ENCODE peak calls at places on chromosomes 16 and 17, in nine cellular contexts. One of them, this sample, is unnamed.
A peak's percentile ranks its signal among the peaks of the same experiment; 100 is the strongest.

GRCh38 chr17:37490638-37491614 is 1.2 kb downstream of the DUSP14 start:
- DNase-seq in prostate gland: peak; percentile 58
- DNase-seq in esophagus squamous epithelium: no peak
- DNase-seq in erythroblast: peak; percentile 24
- DNase-seq in A549: peak; percentile 82
- DNase-seq in Peyer's patch: no peak
- DNase-seq in body of pancreas: peak; percentile 66
- DNase-seq in transverse colon: peak; percentile 28
- DNase-seq in spleen: no peak
- DNase-seq in this sample: peak; percentile 90

GRCh38 chr17:82909322-82909904 is 69.6 kb upstream of the ZNF750 start:
- DNase-seq in transverse colon: peak; percentile 34
- DNase-seq in Peyer's patch: no peak
- DNase-seq in prostate gland: no peak
- DNase-seq in body of pancreas: peak; percentile 98
- DNase-seq in A549: no peak
- DNase-seq in erythroblast: peak; percentile 29
- DNase-seq in spleen: no peak
- DNase-seq in esophagus squamous epithelium: no peak
- DNase-seq in this sample: no peak

GRCh38 chr17:62626719-62627218 is 701 bp upstream of the MRC2 start:
- DNase-seq in prostate gland: no peak
- DNase-seq in erythroblast: no peak
- DNase-seq in body of pancreas: no peak
- DNase-seq in transverse colon: no peak
- DNase-seq in Peyer's patch: no peak
- DNase-seq in A549: peak; percentile 81
- DNase-seq in esophagus squamous epithelium: no peak
- DNase-seq in spleen: no peak
- DNase-seq in this sample: peak; percentile 71

GRCh38 chr16:89374393-89374948 is 115.9 kb downstream of the ANKRD11 start:
- DNase-seq in body of pancreas: no peak
- DNase-seq in A549: peak; percentile 31
- DNase-seq in transverse colon: no peak
- DNase-seq in erythroblast: no peak
- DNase-seq in spleen: no peak
- DNase-seq in prostate gland: no peak
- DNase-seq in esophagus squamous epithelium: no peak
- DNase-seq in Peyer's patch: no peak
- DNase-seq in this sample: no peak

GRCh38 chr17:30805944-30806456 is 18.5 kb downstream of the CRLF3 start:
- DNase-seq in body of pancreas: no peak
- DNase-seq in esophagus squamous epithelium: no peak
- DNase-seq in Peyer's patch: no peak
- DNase-seq in prostate gland: no peak
- DNase-seq in transverse colon: no peak
- DNase-seq in A549: no peak
- DNase-seq in erythroblast: no peak
- DNase-seq in spleen: no peak
- DNase-seq in this sample: no peak

GRCh38 chr16:54422569-54422978 is 136.0 kb upstream of the IRX3 start:
- DNase-seq in transverse colon: no peak
- DNase-seq in erythroblast: no peak
- DNase-seq in A549: no peak
- DNase-seq in esophagus squamous epithelium: no peak
- DNase-seq in spleen: no peak
- DNase-seq in body of pancreas: no peak
- DNase-seq in Peyer's patch: no peak
- DNase-seq in prostate gland: peak; percentile 39
- DNase-seq in this sample: no peak

GRCh38 chr17:78855561-78856165 is 15.0 kb upstream of the USP36 start:
- DNase-seq in transverse colon: no peak
- DNase-seq in Peyer's patch: no peak
- DNase-seq in erythroblast: no peak
- DNase-seq in spleen: no peak
- DNase-seq in prostate gland: no peak
- DNase-seq in A549: no peak
- DNase-seq in body of pancreas: no peak
- DNase-seq in esophagus squamous epithelium: no peak
- DNase-seq in this sample: no peak

GRCh38 chr17:37828313-37829124 is 83.7 kb upstream of the HNF1B start:
- DNase-seq in A549: peak; percentile 71
- DNase-seq in prostate gland: no peak
- DNase-seq in Peyer's patch: no peak
- DNase-seq in body of pancreas: no peak
- DNase-seq in esophagus squamous epithelium: no peak
- DNase-seq in transverse colon: no peak
- DNase-seq in erythroblast: peak; percentile 71
- DNase-seq in spleen: no peak
- DNase-seq in this sample: peak; percentile 30

GRCh38 chr17:51154176-51154575 is 817 bp downstream of the NME1 start:
- DNase-seq in transverse colon: no peak
- DNase-seq in Peyer's patch: no peak
- DNase-seq in A549: no peak
- DNase-seq in esophagus squamous epithelium: no peak
- DNase-seq in spleen: no peak
- DNase-seq in body of pancreas: no peak
- DNase-seq in erythroblast: peak; percentile 45
- DNase-seq in prostate gland: no peak
- DNase-seq in this sample: no peak

GRCh38 chr16:66948034-66948821 is 12.8 kb upstream of the CES3 start:
- DNase-seq in Peyer's patch: peak; percentile 74
- DNase-seq in spleen: no peak
- DNase-seq in prostate gland: no peak
- DNase-seq in transverse colon: peak; percentile 43
- DNase-seq in body of pancreas: peak; percentile 37
- DNase-seq in erythroblast: no peak
- DNase-seq in esophagus squamous epithelium: no peak
- DNase-seq in A549: no peak
- DNase-seq in this sample: no peak

GRCh38 chr16:73480381-73480780 is 432.5 kb upstream of the ZFHX3 start:
- DNase-seq in transverse colon: no peak
- DNase-seq in erythroblast: no peak
- DNase-seq in esophagus squamous epithelium: no peak
- DNase-seq in Peyer's patch: no peak
- DNase-seq in body of pancreas: no peak
- DNase-seq in A549: no peak
- DNase-seq in spleen: no peak
- DNase-seq in prostate gland: no peak
- DNase-seq in this sample: no peak

GRCh38 chr17:63086483-63087185 is 120.6 kb downstream of the TANC2 start:
- DNase-seq in spleen: no peak
- DNase-seq in erythroblast: no peak
- DNase-seq in A549: no peak
- DNase-seq in transverse colon: no peak
- DNase-seq in prostate gland: no peak
- DNase-seq in body of pancreas: no peak
- DNase-seq in Peyer's patch: no peak
- DNase-seq in esophagus squamous epithelium: no peak
- DNase-seq in this sample: no peak

GRCh38 chr17:17358866-17359265 is 55.7 kb downstream of the NT5M start:
- DNase-seq in prostate gland: no peak
- DNase-seq in body of pancreas: no peak
- DNase-seq in transverse colon: no peak
- DNase-seq in esophagus squamous epithelium: no peak
- DNase-seq in Peyer's patch: no peak
- DNase-seq in spleen: no peak
- DNase-seq in A549: no peak
- DNase-seq in erythroblast: no peak
- DNase-seq in this sample: no peak

GRCh38 chr17:19573075-19573474 is 39.4 kb downstream of the SLC47A1 start:
- DNase-seq in erythroblast: no peak
- DNase-seq in esophagus squamous epithelium: no peak
- DNase-seq in spleen: no peak
- DNase-seq in A549: no peak
- DNase-seq in prostate gland: no peak
- DNase-seq in body of pancreas: no peak
- DNase-seq in transverse colon: no peak
- DNase-seq in Peyer's patch: no peak
- DNase-seq in this sample: no peak

GRCh38 chr17:21081967-21082366 is 39.2 kb upstream of the USP22 start:
- DNase-seq in Peyer's patch: no peak
- DNase-seq in spleen: no peak
- DNase-seq in erythroblast: peak; percentile 28
- DNase-seq in A549: peak; percentile 57
- DNase-seq in body of pancreas: no peak
- DNase-seq in transverse colon: no peak
- DNase-seq in esophagus squamous epithelium: no peak
- DNase-seq in prostate gland: no peak
- DNase-seq in this sample: no peak

GRCh38 chr17:40422990-40423611 is 5.4 kb upstream of the TOP2A start:
- DNase-seq in prostate gland: no peak
- DNase-seq in body of pancreas: no peak
- DNase-seq in spleen: no peak
- DNase-seq in transverse colon: no peak
- DNase-seq in esophagus squamous epithelium: no peak
- DNase-seq in erythroblast: no peak
- DNase-seq in A549: peak; percentile 64
- DNase-seq in Peyer's patch: no peak
- DNase-seq in this sample: no peak

GRCh38 chr17:69516225-69516624 is 101.7 kb downstream of the MAP2K6 start:
- DNase-seq in prostate gland: no peak
- DNase-seq in erythroblast: no peak
- DNase-seq in body of pancreas: no peak
- DNase-seq in esophagus squamous epithelium: no peak
- DNase-seq in A549: no peak
- DNase-seq in Peyer's patch: no peak
- DNase-seq in spleen: no peak
- DNase-seq in transverse colon: no peak
- DNase-seq in this sample: no peak

GRCh38 chr17:69518951-69519350 is 104.5 kb downstream of the MAP2K6 start:
- DNase-seq in Peyer's patch: no peak
- DNase-seq in prostate gland: no peak
- DNase-seq in body of pancreas: no peak
- DNase-seq in A549: no peak
- DNase-seq in erythroblast: no peak
- DNase-seq in transverse colon: no peak
- DNase-seq in spleen: no peak
- DNase-seq in esophagus squamous epithelium: no peak
- DNase-seq in this sample: no peak

GRCh38 chr17:69511244-69511643 is 96.7 kb downstream of the MAP2K6 start:
- DNase-seq in esophagus squamous epithelium: no peak
- DNase-seq in transverse colon: no peak
- DNase-seq in erythroblast: no peak
- DNase-seq in spleen: no peak
- DNase-seq in body of pancreas: no peak
- DNase-seq in Peyer's patch: no peak
- DNase-seq in A549: no peak
- DNase-seq in prostate gland: no peak
- DNase-seq in this sample: no peak

GRCh38 chr17:69512946-69513345 is 98.4 kb downstream of the MAP2K6 start:
- DNase-seq in spleen: no peak
- DNase-seq in transverse colon: no peak
- DNase-seq in body of pancreas: no peak
- DNase-seq in erythroblast: no peak
- DNase-seq in Peyer's patch: no peak
- DNase-seq in esophagus squamous epithelium: no peak
- DNase-seq in A549: no peak
- DNase-seq in prostate gland: no peak
- DNase-seq in this sample: no peak

GRCh38 chr17:69516911-69517310 is 102.4 kb downstream of the MAP2K6 start:
- DNase-seq in spleen: no peak
- DNase-seq in Peyer's patch: no peak
- DNase-seq in transverse colon: no peak
- DNase-seq in prostate gland: no peak
- DNase-seq in esophagus squamous epithelium: no peak
- DNase-seq in A549: no peak
- DNase-seq in body of pancreas: no peak
- DNase-seq in erythroblast: no peak
- DNase-seq in this sample: no peak
- TF ChIP-seq POLR2A in spleen: no peak
- TF ChIP-seq POLR2A in Peyer's patch: no peak
- TF ChIP-seq POLR2A in transverse colon: no peak
- TF ChIP-seq POLR2A in prostate gland: no peak
- TF ChIP-seq POLR2A in esophagus squamous epithelium: no peak
- TF ChIP-seq POLR2A in A549: no peak
- TF ChIP-seq POLR2A in body of pancreas: no peak
- TF ChIP-seq POLR2A in erythroblast: no peak
- TF ChIP-seq POLR2A in this sample: no peak

DNA sequence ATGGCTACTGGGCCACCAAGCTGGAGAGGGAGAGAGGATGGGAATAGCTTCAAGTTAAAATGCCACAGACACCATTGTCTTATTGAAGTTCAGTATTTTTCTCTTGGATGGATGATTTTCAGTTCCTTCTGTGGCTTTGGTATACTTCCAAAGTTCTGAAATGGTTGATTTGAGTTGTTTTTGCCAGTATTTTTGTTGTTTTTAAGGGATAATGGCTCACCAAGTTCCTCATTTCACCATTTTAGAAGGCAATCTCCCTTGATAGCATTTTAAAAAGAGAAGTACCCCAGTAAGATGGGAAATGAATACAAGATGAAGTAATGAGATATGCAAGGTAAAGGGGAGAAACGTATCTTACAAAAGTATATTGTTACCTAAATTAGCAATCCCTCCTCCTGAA is 18.5 kb upstream of the SPDYE4 start:
- DNase-seq in transverse colon: no peak
- DNase-seq in erythroblast: no peak
- DNase-seq in esophagus squamous epithelium: no peak
- DNase-seq in A549: no peak
- DNase-seq in Peyer's patch: no peak
- DNase-seq in spleen: no peak
- DNase-seq in body of pancreas: no peak
- DNase-seq in prostate gland: no peak
- DNase-seq in this sample: no peak
- TF ChIP-seq POLR2A in transverse colon: no peak
- TF ChIP-seq POLR2A in erythroblast: no peak
- TF ChIP-seq POLR2A in esophagus squamous epithelium: no peak
- TF ChIP-seq POLR2A in A549: no peak
- TF ChIP-seq POLR2A in Peyer's patch: no peak
- TF ChIP-seq POLR2A in spleen: no peak
- TF ChIP-seq POLR2A in body of pancreas: no peak
- TF ChIP-seq POLR2A in prostate gland: no peak
- TF ChIP-seq POLR2A in this sample: no peak

DNA sequence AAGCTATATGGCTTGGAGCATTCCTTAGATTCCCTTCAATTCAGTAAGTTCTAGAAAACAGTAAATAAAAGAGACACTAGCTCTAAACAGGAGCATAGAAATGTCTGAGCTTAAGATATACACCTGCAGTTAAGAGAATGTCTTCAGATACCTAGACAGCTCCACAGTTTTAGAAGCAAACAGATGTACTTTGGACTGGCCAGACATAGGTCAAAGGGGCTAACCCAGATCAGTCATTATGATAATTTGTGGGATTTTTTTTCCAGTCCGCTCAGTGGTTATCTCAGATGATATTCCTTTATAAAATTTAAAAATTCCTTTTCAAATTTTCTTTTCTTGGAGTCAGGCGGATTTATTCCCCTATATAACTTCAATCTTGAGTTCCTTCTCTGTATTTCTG is 65.8 kb upstream of the RASL10B start:
- DNase-seq in A549: no peak
- DNase-seq in esophagus squamous epithelium: no peak
- DNase-seq in Peyer's patch: no peak
- DNase-seq in transverse colon: no peak
- DNase-seq in erythroblast: no peak
- DNase-seq in body of pancreas: no peak
- DNase-seq in prostate gland: no peak
- DNase-seq in spleen: no peak
- DNase-seq in this sample: no peak
- TF ChIP-seq POLR2A in A549: no peak
- TF ChIP-seq POLR2A in esophagus squamous epithelium: no peak
- TF ChIP-seq POLR2A in Peyer's patch: no peak
- TF ChIP-seq POLR2A in transverse colon: no peak
- TF ChIP-seq POLR2A in erythroblast: no peak
- TF ChIP-seq POLR2A in body of pancreas: no peak
- TF ChIP-seq POLR2A in prostate gland: no peak
- TF ChIP-seq POLR2A in spleen: no peak
- TF ChIP-seq POLR2A in this sample: no peak

GRCh38 chr17:12068946-12069345 is 48.3 kb downstream of the MAP2K4 start:
- DNase-seq in spleen: no peak
- DNase-seq in esophagus squamous epithelium: no peak
- DNase-seq in erythroblast: no peak
- DNase-seq in A549: no peak
- DNase-seq in body of pancreas: no peak
- DNase-seq in prostate gland: no peak
- DNase-seq in Peyer's patch: no peak
- DNase-seq in transverse colon: no peak
- DNase-seq in this sample: no peak
- TF ChIP-seq POLR2A in spleen: no peak
- TF ChIP-seq POLR2A in esophagus squamous epithelium: no peak
- TF ChIP-seq POLR2A in erythroblast: no peak
- TF ChIP-seq POLR2A in A549: no peak
- TF ChIP-seq POLR2A in body of pancreas: no peak
- TF ChIP-seq POLR2A in prostate gland: no peak
- TF ChIP-seq POLR2A in Peyer's patch: no peak
- TF ChIP-seq POLR2A in transverse colon: no peak
- TF ChIP-seq POLR2A in this sample: no peak